ENCODE peak calls at places on chromosome 6, in ten cellular contexts. P is iPS DF 6.9; V is left ventricle myocardium inferior; Y is IMR-90; X is effector memory CD4-positive, alpha-beta T cell; O is HepG2; G is A549; F is tibial artery; E is hepatocyte; Z is DND-41. I is an unnamed sample.

GRCh38 chr6:429515-430121 is 38.1 kb downstream of the IRF4 start:
- DNase-seq in X (no peak), V (no peak), Y (no peak), E (no peak), G (no peak), Z (no peak), O (no peak), F (no peak), P (no peak), I (no peak)

GRCh38 chr6:42030585-42031506 is 19.5 kb upstream of the TAF8 start:
- DNase-seq in F (no peak), Y (no peak), Z (peak), X (peak), P (no peak), V (peak), O (no peak), G (no peak), E (peak), I (no peak)

GRCh38 chr6:163356324-163356723 is 58.2 kb upstream of the QKI start:
- DNase-seq in O (no peak), P (no peak), F (peak), E (no peak), Z (no peak), G (no peak), Y (peak), X (no peak), V (peak), I (no peak)

GRCh38 chr6:89297695-89298351 is 17.3 kb downstream of the GABRR2 start:
- DNase-seq in G (peak), O (peak), X (peak), V (peak), P (no peak), F (peak), Y (peak), Z (no peak), E (peak), I (peak)

GRCh38 chr6:2111162-2111677 is 134.2 kb downstream of the GMDS start:
- DNase-seq in Y (peak), V (no peak), F (no peak), G (peak), X (no peak), Z (no peak), P (no peak), E (no peak), O (no peak), I (no peak)

GRCh38 chr6:119978274-119978889 is 628.8 kb upstream of the MAN1A1 start:
- DNase-seq in O (peak), G (peak), V (no peak), P (no peak), E (peak), Y (peak), Z (no peak), X (no peak), F (no peak), I (no peak)

GRCh38 chr6:158744986-158745430 is 74.2 kb downstream of the EZR start:
- DNase-seq in E (no peak), Z (no peak), V (no peak), F (no peak), X (no peak), P (no peak), Y (no peak), G (no peak), O (no peak), I (no peak)

GRCh38 chr6:21947751-21948386 is 349.0 kb downstream of the PRL start:
- DNase-seq in G (no peak), X (no peak), V (no peak), Y (peak), P (no peak), E (no peak), Z (no peak), F (no peak), O (no peak), I (no peak)

GRCh38 chr6:67201563-67201962 is 1433.5 kb upstream of the ADGRB3 start:
- DNase-seq in P (no peak), Z (no peak), E (no peak), G (no peak), X (no peak), Y (no peak), V (no peak), O (no peak), F (no peak), I (no peak)

GRCh38 chr6:116483616-116484015 is 22.4 kb downstream of the CALHM6 start:
- DNase-seq in V (no peak), F (no peak), O (no peak), X (no peak), P (no peak), Y (no peak), E (no peak), Z (no peak), G (no peak), I (no peak)

GRCh38 chr6:141164042-141164748 is 968.5 kb upstream of the GJE1 start:
- DNase-seq in F (no peak), Y (peak), O (no peak), V (no peak), X (no peak), P (no peak), G (no peak), Z (no peak), E (peak), I (no peak)

GRCh38 chr6:34067814-34068213 is 78.1 kb downstream of the GRM4 start:
- DNase-seq in O (no peak), X (no peak), P (no peak), V (no peak), F (no peak), Y (no peak), Z (no peak), G (peak), E (no peak), I (no peak)

GRCh38 chr6:56552212-56553130 is 90.2 kb downstream of the DST start:
- DNase-seq in Y (peak), F (no peak), X (no peak), V (no peak), E (no peak), G (no peak), P (no peak), Z (no peak), O (no peak), I (no peak)

GRCh38 chr6:158561247-158561884 is 1.5 kb downstream of the TMEM181 start:
- DNase-seq in Y (no peak), O (no peak), E (no peak), F (peak), V (no peak), X (no peak), Z (no peak), P (no peak), G (no peak), I (no peak)

GRCh38 chr6:84422380-84422968 is 195.0 kb upstream of the CEP162 start:
- DNase-seq in O (peak), G (peak), E (peak), Z (peak), F (peak), V (peak), X (no peak), Y (peak), P (peak), I (peak)

DNA sequence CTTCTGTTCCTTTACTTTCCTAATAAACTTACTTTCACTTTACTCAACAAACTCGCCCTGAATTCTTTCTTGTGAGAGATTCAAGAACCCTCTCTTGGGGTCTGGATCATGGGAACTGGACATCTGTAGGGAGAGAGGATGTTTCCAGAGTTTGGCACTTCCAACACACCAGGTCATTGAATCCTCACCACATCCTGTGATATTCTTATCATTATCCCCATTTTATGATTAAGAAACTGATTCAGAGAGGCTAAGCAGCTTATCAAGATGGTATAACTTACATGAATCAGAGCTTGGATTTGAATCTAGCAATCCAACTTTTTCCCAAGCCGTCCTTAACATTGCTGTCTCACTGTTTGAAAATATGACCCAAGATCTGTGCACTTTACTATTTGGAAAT is 15.5 kb downstream of the PPIL6 start:
- DNase-seq in P (no peak), F (no peak), Z (no peak), V (no peak), E (no peak), Y (peak), G (no peak), X (no peak), O (no peak), I (no peak)
- H3K27ac ChIP-seq in P (no peak), F (no peak), Z (no peak), V (no peak), E (no peak), Y (no peak), G (no peak), X (no peak), O (no peak), I (no peak)

DNA sequence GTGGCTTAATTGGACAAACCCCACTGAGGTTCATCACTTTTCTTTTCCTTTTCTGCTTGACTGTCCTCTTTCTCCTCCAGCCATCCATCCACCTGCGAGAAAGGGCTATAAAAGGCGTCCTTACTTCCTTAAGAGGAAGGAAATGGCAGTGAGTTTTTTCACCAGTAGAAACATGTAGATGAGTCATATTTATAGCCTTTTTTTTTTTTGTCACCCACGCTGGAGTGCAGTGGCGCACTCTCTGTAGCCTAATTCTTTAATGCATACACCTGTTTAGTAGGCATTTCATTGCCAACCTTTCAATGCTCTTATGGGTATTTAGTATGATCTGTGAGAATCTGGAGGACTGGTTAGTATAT is 15.3 kb upstream of the IFNGR1 start:
- DNase-seq in E (peak), V (no peak), G (no peak), Z (peak), X (no peak), O (no peak), P (no peak), Y (no peak), F (no peak), I (no peak)
- H3K4me3 ChIP-seq in E (no peak), V (no peak), G (no peak), Z (no peak), X (no peak), O (no peak), P (no peak), Y (no peak), F (no peak), I (no peak)

GRCh38 chr6:109865968-109866367 is 112.1 kb upstream of the GPR6 start:
- DNase-seq in F (no peak), E (no peak), X (no peak), Y (no peak), O (no peak), V (no peak), G (no peak), Z (no peak), P (no peak), I (no peak)

GRCh38 chr6:109864050-109864449 is 114.1 kb upstream of the GPR6 start:
- DNase-seq in X (no peak), F (no peak), E (no peak), V (no peak), Z (no peak), O (no peak), G (no peak), P (no peak), Y (no peak), I (no peak)

GRCh38 chr6:109867970-109868358 is 110.1 kb upstream of the GPR6 start:
- DNase-seq in O (no peak), G (no peak), P (no peak), E (peak), X (no peak), Y (no peak), Z (no peak), V (no peak), F (no peak), I (peak)

GRCh38 chr6:109869398-109870165 is 108.5 kb upstream of the GPR6 start:
- DNase-seq in G (no peak), X (no peak), F (no peak), E (peak), Z (no peak), Y (peak), V (no peak), O (no peak), P (no peak), I (peak)

GRCh38 chr6:109867009-109867969 is 110.8 kb upstream of the GPR6 start:
- DNase-seq in O (no peak), P (no peak), F (peak), G (no peak), E (peak), V (peak), Z (no peak), Y (peak), X (no peak), I (peak)
- H3K27ac ChIP-seq in O (no peak), P (no peak), F (no peak), G (no peak), E (peak), V (no peak), Z (no peak), Y (no peak), X (no peak), I (peak)

GRCh38 chr6:146433881-146434741 is 109.5 kb upstream of the RAB32 start:
- DNase-seq in F (peak), V (no peak), Z (no peak), X (no peak), P (no peak), G (no peak), E (peak), O (no peak), Y (no peak), I (no peak)
- H3K4me3 ChIP-seq in F (peak), V (peak), Z (no peak), X (no peak), P (peak), G (no peak), E (peak), O (no peak), Y (peak), I (peak)

GRCh38 chr6:111759413-111759835 is 113.8 kb downstream of the FYN start:
- DNase-seq in O (no peak), X (no peak), E (no peak), F (no peak), G (no peak), Z (no peak), V (no peak), P (no peak), Y (peak), I (no peak)
- H3K27ac ChIP-seq in O (no peak), X (peak), E (peak), F (peak), G (no peak), Z (peak), V (peak), P (no peak), Y (peak), I (peak)

DNA sequence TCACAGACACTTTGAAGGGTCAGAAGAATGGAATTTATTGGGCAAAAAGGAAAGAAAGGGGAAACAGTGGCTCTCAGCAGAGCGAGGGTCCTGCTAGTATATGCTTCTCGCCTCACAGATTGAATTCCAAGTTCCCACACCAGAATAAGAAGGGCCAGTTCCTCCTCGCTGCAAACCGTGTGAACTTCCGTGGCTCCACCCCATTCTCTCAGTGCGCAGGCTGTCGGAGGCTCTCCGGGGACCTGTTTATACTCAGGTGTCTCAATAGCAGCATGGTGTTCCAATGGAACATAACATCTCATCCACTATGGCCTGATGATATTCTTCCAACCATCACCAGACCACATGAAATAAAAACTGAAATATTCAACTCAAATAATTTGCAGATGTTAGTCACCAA is 4.6 kb downstream of the SAMD3 start:
- DNase-seq in G (no peak), E (no peak), F (no peak), X (no peak), V (no peak), P (no peak), Z (no peak), Y (no peak), O (no peak), I (no peak)
- H3K4me3 ChIP-seq in G (no peak), E (no peak), F (no peak), X (no peak), V (no peak), P (no peak), Z (no peak), Y (no peak), O (no peak), I (no peak)

DNA sequence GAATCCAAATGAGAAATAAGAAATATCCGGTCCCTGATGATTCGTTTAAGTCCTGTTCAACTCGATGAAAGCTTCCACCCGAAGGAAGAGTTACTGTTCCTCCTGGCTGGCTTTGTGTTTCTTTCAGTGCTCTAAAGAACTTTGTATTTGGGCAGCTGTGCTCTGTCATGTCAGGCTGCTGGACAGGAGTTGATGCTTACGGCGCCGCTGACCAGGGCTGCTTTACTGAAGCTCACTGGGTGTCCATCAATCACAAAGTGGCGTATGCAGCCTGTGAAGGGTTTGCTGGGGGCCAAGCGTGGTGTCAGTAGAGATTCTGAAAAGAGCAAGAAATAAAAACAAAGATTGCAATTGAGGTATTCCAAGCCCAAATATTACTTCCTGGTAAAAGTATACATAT is 21.9 kb downstream of the FAM229B start:
- DNase-seq in E (no peak), X (no peak), Z (no peak), G (no peak), F (no peak), O (no peak), V (no peak), Y (no peak), P (no peak), I (no peak)
- H3K27ac ChIP-seq in E (no peak), X (no peak), Z (no peak), G (no peak), F (no peak), O (no peak), V (peak), Y (no peak), P (no peak), I (peak)

GRCh38 chr6:13273931-13274706 is 54.2 kb downstream of the TBC1D7 start:
- DNase-seq in P (no peak), Y (no peak), E (no peak), O (no peak), Z (no peak), V (no peak), F (peak), G (no peak), X (peak), I (no peak)
- H3K4me3 ChIP-seq in P (no peak), Y (no peak), E (no peak), O (no peak), Z (no peak), V (no peak), F (no peak), G (no peak), X (no peak), I (no peak)

DNA sequence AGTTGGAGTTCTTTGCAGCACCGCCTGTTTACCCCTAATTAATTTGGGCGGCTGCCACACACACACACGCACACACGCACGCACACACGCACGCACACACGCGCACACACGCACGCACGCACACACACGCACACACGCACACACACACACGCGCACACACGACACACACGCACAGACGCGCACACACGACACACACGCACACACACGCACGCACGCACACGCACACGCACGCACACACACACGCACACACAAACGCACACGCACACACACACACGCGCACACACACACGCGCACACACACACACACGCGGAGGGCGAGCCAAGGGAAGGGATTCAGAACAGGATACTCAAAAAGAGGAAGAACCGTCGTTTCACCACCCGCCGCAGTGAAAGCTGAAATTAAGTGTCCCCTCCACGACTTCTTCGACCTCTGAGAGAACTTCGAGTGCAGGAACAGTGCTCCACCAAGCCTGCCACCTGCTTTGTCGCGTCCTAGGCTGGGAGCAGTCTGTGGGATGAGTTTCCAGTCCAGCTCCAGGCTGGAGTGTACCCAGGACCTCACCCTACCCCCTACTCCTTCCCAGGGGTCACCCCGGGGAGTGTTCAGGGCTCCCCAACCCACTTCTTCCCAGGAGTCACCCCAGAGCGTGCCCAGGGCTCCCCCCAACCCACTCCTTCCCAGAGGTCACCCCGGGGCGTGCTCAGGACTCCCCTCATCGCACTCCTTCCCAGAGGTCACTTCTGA is 1.1 kb downstream of the RNASET2 start:
- DNase-seq in G (peak), Y (no peak), X (no peak), Z (peak), O (no peak), E (no peak), F (peak), P (no peak), V (peak), I (no peak)
- H3K27ac ChIP-seq in G (peak), Y (no peak), X (peak), Z (peak), O (peak), E (no peak), F (peak), P (no peak), V (peak), I (no peak)